ENCODE peak calls at places on chromosome 6, in five cellular contexts. T, G, Y, K and Q are unnamed samples. For H3K9me3, the result is how much of the 10 kb centered on the place peaks cover.

GRCh38 chr6:99282479-99283062 is 66.9 kb downstream of the FAXC start:
- DNase-seq in K (no peak), Y (peak), T (no peak), G (no peak), Q (no peak)

GRCh38 chr6:32604434-32604877 is 14.8 kb upstream of the HLA-DRB1 start:
- DNase-seq in T (no peak), Y (no peak), K (no peak), G (no peak), Q (no peak)

GRCh38 chr6:92710048-92710447 is 709.3 kb downstream of the EPHA7 start:
- DNase-seq in K (no peak), Y (no peak), T (no peak), G (no peak), Q (no peak)

GRCh38 chr6:139743629-139744028 is 369.2 kb upstream of the CITED2 start:
- DNase-seq in K (no peak), G (no peak), T (no peak), Y (no peak), Q (no peak)

GRCh38 chr6:113414511-113414910 is 442.6 kb upstream of the MARCKS start:
- DNase-seq in G (no peak), Y (peak), K (peak), T (no peak), Q (peak)

GRCh38 chr6:7721654-7722053 is 4.2 kb upstream of the BMP6 start:
- DNase-seq in Y (peak), K (no peak), T (no peak), G (no peak), Q (no peak)

GRCh38 chr6:164720-165119 is 127.6 kb upstream of the DUSP22 start:
- DNase-seq in G (no peak), Y (no peak), K (no peak), T (no peak), Q (peak)

GRCh38 chr6:168016756-168017525 is 19.5 kb downstream of the KIF25 start:
- DNase-seq in Y (no peak), T (no peak), G (no peak), K (no peak), Q (no peak)

GRCh38 chr6:142048593-142048980 is 84.1 kb upstream of the GJE1 start:
- DNase-seq in T (no peak), G (no peak), Y (no peak), K (no peak), Q (no peak)

GRCh38 chr6:105324386-105325000 is 78.4 kb downstream of the PREP start:
- DNase-seq in T (no peak), Y (no peak), K (no peak), G (no peak), Q (no peak)

GRCh38 chr6:34237316-34237721 is 646 bp downstream of the HMGA1 start:
- DNase-seq in Y (peak), G (no peak), T (peak), K (no peak), Q (peak)

GRCh38 chr6:3798211-3798909 is 46.8 kb upstream of the PXDC1 start:
- DNase-seq in Y (no peak), K (no peak), G (no peak), T (no peak), Q (no peak)

GRCh38 chr6:50842861-50843384 is 24.3 kb downstream of the TFAP2B start:
- DNase-seq in K (no peak), G (no peak), T (no peak), Y (no peak), Q (no peak)

GRCh38 chr6:139613496-139613895 is 239.0 kb upstream of the CITED2 start:
- DNase-seq in Y (no peak), K (no peak), T (no peak), G (no peak), Q (no peak)

GRCh38 chr6:161204866-161205557 is 68.8 kb downstream of the AGPAT4 start:
- DNase-seq in Y (no peak), K (no peak), T (peak), G (no peak), Q (no peak)

GRCh38 chr6:27630727-27631613 is 158.1 kb upstream of the ZNF184 start:
- DNase-seq in K (no peak), Y (no peak), G (no peak), T (peak), Q (peak)

GRCh38 chr6:106609699-106610098 is 19.6 kb downstream of the RTN4IP1 start:
- DNase-seq in K (no peak), G (no peak), Y (peak), T (no peak), Q (peak)

GRCh38 chr6:97658090-97658489 is 375.1 kb upstream of the MMS22L start:
- DNase-seq in Y (no peak), K (no peak), G (no peak), T (no peak), Q (no peak)

GRCh38 chr6:113190170-113190569 is 667.0 kb upstream of the MARCKS start:
- DNase-seq in K (no peak), T (no peak), Y (no peak), G (no peak), Q (peak)

GRCh38 chr6:90431521-90432407 is 135.1 kb upstream of the BACH2 start:
- DNase-seq in Y (no peak), G (no peak), T (no peak), K (no peak), Q (no peak)

GRCh38 chr6:25769983-25770382 is 15.4 kb downstream of the SLC17A4 start:
- DNase-seq in G (no peak), Y (no peak), T (no peak), K (no peak), Q (no peak)

GRCh38 chr6:148507774-148508173 is 165.1 kb downstream of the SASH1 start:
- DNase-seq in Y (no peak), T (no peak), G (no peak), K (no peak), Q (no peak)
- H3K4me3 ChIP-seq in Y (no peak), T (no peak), G (peak), K (no peak), Q (no peak)

DNA sequence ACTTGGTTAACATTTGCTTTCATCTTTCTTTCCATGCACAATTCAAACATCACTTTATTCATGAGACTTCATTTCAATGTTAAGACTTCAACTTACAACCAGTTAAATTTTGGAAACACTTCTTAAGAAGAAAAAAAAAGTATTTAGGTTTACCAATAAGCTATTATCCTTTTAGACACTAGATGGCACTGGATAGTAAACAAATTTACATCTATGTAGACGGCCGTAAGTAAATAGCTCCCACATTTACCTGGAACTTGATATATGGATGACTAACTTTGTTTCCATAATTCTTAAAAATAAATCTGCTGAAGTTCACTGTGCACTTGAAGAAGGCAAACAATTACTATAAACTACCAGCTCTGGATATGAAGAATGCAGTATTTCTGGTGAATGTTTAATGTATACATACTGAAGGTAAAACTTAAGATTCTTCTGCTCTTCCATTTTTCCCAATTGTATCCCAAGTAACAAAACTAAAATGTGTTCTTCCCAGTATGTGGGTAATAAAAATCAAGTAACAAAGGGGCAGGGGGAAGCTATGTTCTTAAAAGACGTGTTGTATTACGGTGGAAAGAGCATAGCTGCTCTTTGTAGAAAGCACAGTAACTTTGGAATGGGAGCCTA is 130.6 kb upstream of the C6orf118 start:
- DNase-seq in T (no peak), G (no peak), K (no peak), Y (peak), Q (no peak)
- TF ChIP-seq CTCF in T (peak), G (peak), K (peak), Y (peak), Q (no peak)

GRCh38 chr6:115495184-115495583 is 565.5 kb downstream of the FRK start:
- DNase-seq in Y (no peak), T (no peak), G (no peak), K (no peak), Q (no peak)
- H3K9me3 ChIP-seq in Y (under half), T (under half), G (under half), K (under half), Q (under half)

DNA sequence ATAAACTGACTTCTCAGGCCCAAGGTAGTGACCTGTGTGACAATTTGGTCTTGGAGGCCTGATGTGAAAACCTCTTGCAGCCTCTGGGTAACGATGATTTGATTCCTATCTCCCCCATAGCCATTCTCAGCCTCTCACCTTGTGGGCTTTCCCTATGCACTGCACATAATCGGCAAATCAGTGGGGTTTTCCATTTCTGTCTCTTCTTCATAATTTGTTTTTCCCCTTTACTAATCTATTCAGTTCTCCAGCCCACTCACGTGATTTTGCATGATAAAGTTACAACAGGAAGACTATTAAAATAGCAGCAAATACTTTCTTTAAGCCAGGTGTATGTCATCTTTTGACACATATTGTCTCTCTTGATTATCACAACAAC is 893.7 kb downstream of the TFAP2A start:
- DNase-seq in G (no peak), T (no peak), K (no peak), Y (no peak), Q (no peak)
- H3K4me3 ChIP-seq in G (no peak), T (no peak), K (no peak), Y (no peak), Q (no peak)